ENCODE peak calls at places on chromosome 17, in nine cellular contexts. Z, X, K, V, M, H, T, L and D are unnamed samples.

GRCh38 chr17:50596191-50597037 is 35.9 kb downstream of the CACNA1G start:
- DNase-seq in X (no peak), L (no peak), T (no peak), V (no peak), H (peak), K (no peak), M (no peak), Z (no peak), D (no peak)

GRCh38 chr17:19410875-19411291 is at the start of gene RNF112:
- DNase-seq in Z (no peak), H (no peak), L (no peak), K (no peak), X (no peak), T (no peak), M (no peak), V (no peak), D (no peak)

GRCh38 chr17:752620-753219 is 656 bp upstream of the GEMIN4 start:
- DNase-seq in K (peak), X (no peak), H (no peak), T (peak), L (peak), M (peak), Z (no peak), V (peak), D (peak)

GRCh38 chr17:41615454-41615853 is 2.9 kb upstream of the KRT16 start:
- DNase-seq in K (no peak), V (no peak), L (no peak), T (peak), M (no peak), X (no peak), H (peak), Z (no peak), D (no peak)

GRCh38 chr17:72974605-72975232 is 117.8 kb downstream of the SLC39A11 start:
- DNase-seq in K (no peak), X (no peak), L (no peak), H (no peak), T (no peak), Z (peak), M (no peak), V (no peak), D (no peak)

GRCh38 chr17:8599351-8600011 is 31.0 kb downstream of the MYH10 start:
- DNase-seq in Z (no peak), K (no peak), L (no peak), H (no peak), M (no peak), T (no peak), V (no peak), X (no peak), D (no peak)

GRCh38 chr17:78517421-78517820 is 59.8 kb downstream of the DNAH17 start:
- DNase-seq in V (no peak), T (no peak), L (no peak), H (no peak), M (no peak), K (no peak), Z (no peak), X (no peak), D (no peak)

GRCh38 chr17:21039839-21040575 is 2.8 kb downstream of the USP22 start:
- DNase-seq in K (no peak), L (no peak), T (peak), H (no peak), V (no peak), Z (peak), M (peak), X (no peak), D (peak)

GRCh38 chr17:50184611-50185398 is 16.6 kb downstream of the COL1A1 start:
- DNase-seq in H (no peak), Z (no peak), M (no peak), K (no peak), X (no peak), T (no peak), L (peak), V (no peak), D (peak)

GRCh38 chr17:81418710-81419332 is 23.6 kb downstream of the BAHCC1 start:
- DNase-seq in V (no peak), K (no peak), X (no peak), L (no peak), T (no peak), M (no peak), Z (no peak), H (no peak), D (no peak)

GRCh38 chr17:81416612-81417011 is 21.4 kb downstream of the BAHCC1 start:
- DNase-seq in V (no peak), T (no peak), L (no peak), H (no peak), K (no peak), Z (no peak), X (no peak), M (no peak), D (no peak)

GRCh38 chr17:81419333-81419885 is 24.2 kb downstream of the BAHCC1 start:
- DNase-seq in H (no peak), V (peak), T (peak), L (peak), M (peak), K (peak), Z (no peak), X (no peak), D (no peak)

GRCh38 chr17:81417049-81417878 is 22.0 kb downstream of the BAHCC1 start:
- DNase-seq in T (no peak), Z (no peak), H (no peak), K (no peak), M (no peak), V (no peak), L (no peak), X (no peak), D (no peak)

GRCh38 chr17:81417879-81418709 is 22.8 kb downstream of the BAHCC1 start:
- DNase-seq in V (no peak), L (no peak), M (no peak), Z (no peak), T (no peak), K (no peak), X (no peak), H (no peak), D (no peak)
- TF ChIP-seq POLR2A in V (no peak), L (no peak), M (no peak), Z (no peak), T (no peak), K (no peak), X (no peak), H (no peak), D (no peak)

GRCh38 chr17:7327056-7327455 is 2.1 kb downstream of the NEURL4 start:
- DNase-seq in H (no peak), T (no peak), K (no peak), Z (no peak), X (no peak), M (no peak), L (no peak), V (no peak), D (no peak)

GRCh38 chr17:7324438-7324779 is 4.7 kb downstream of the NEURL4 start:
- DNase-seq in H (no peak), Z (no peak), M (no peak), V (no peak), K (no peak), L (no peak), X (no peak), T (no peak), D (no peak)

GRCh38 chr17:7326186-7326585 is 2.9 kb downstream of the NEURL4 start:
- DNase-seq in H (no peak), X (no peak), K (no peak), V (no peak), L (no peak), T (no peak), M (no peak), Z (no peak), D (no peak)

GRCh38 chr17:7323731-7324437 is 5.3 kb downstream of the NEURL4 start:
- DNase-seq in H (peak), K (peak), L (no peak), M (peak), V (peak), T (no peak), Z (no peak), X (no peak), D (peak)

DNA sequence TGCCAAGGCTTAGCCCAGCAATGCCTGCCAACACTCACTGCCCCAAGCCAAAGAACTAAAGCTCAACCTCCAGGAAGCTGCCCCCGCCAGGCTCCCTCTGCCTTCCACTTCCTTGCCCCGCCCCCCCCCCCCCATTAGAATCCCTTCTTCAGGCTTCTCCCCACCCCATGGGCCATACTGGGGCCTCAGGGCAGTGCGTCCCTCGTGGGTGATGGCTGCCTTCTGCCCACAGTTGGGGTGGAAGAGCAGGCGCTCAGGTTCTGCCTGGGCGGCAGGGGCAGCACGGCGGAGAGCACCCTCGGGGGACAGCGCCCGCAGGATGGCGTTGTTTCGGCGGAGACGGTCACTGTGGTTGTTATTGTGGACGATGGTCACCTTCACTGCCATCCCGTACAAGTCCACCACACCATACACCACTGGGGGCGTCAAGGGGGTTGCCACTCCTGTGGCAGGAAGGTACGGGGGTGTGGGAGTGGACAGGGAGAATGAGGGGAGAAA is 4.1 kb downstream of the NEURL4 start:
- DNase-seq in H (no peak), T (no peak), K (no peak), Z (no peak), V (no peak), X (no peak), L (no peak), M (no peak), D (no peak)
- H3K4me3 ChIP-seq in H (no peak), T (no peak), K (no peak), Z (no peak), V (no peak), X (no peak), L (no peak), M (no peak), D (no peak)

DNA sequence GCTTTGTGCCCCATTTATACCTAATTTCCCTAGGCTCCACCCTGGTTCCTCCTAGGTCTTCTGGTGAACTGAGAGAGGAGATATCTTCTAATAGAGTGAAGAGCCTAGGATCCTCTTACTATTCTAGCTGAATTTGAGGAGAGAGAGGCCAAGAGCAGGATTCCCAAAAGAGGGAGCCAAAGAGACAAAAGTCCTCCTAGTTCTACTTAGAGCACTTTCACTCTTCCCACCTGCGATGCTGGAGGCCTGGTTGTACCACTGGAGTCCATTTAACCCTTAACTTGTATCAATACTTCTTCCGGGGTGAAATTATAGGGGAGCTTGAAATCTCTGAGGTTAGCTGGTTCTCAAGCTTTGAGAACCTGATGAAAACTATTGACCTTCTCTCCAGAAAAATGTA is 3.4 kb upstream of the SSH2 start:
- DNase-seq in V (no peak), K (no peak), L (no peak), H (no peak), M (no peak), X (no peak), T (no peak), Z (peak), D (peak)
- TF ChIP-seq CTCF in V (no peak), K (no peak), L (no peak), H (no peak), M (peak), X (no peak), T (no peak), Z (peak), D (no peak)

GRCh38 chr17:57940653-57941329 is 14.4 kb downstream of the CUEDC1 start:
- DNase-seq in L (no peak), T (peak), Z (no peak), M (no peak), X (no peak), H (no peak), V (no peak), K (no peak), D (no peak)

GRCh38 chr17:57940217-57940616 is 15.0 kb downstream of the CUEDC1 start:
- DNase-seq in T (no peak), K (no peak), X (no peak), L (no peak), V (no peak), Z (no peak), M (no peak), H (no peak), D (no peak)

GRCh38 chr17:57938061-57938502 is 17.1 kb downstream of the CUEDC1 start:
- DNase-seq in T (no peak), L (no peak), H (no peak), Z (peak), V (no peak), X (no peak), K (no peak), M (no peak), D (no peak)

GRCh38 chr17:57941384-57942370 is 13.5 kb downstream of the CUEDC1 start:
- DNase-seq in T (no peak), Z (no peak), M (no peak), L (no peak), X (no peak), K (no peak), V (no peak), H (no peak), D (no peak)

DNA sequence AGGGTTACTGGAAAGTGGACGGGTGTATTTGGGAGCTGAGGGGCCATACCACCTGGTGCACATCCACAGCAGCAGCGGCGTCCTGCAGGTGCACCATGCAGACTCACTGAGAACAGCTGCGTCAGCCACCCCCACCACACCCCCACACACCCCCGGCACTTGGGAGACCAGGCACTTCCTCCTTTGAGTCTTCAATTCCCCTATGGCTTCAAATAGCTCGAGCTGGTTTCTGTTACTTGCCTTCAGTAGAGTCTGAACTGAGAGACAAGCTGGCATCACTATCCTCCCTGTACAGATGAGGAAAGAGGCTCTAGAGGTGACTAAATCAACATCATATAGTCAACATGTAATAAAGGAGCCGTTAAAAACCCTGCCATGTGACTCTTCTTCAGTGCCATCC is 15.4 kb downstream of the CUEDC1 start:
- DNase-seq in T (no peak), H (no peak), K (no peak), X (peak), Z (no peak), V (no peak), M (no peak), L (no peak), D (peak)
- TF ChIP-seq POLR2A in T (no peak), H (no peak), K (no peak), X (no peak), Z (no peak), V (no peak), M (no peak), L (no peak), D (no peak)

GRCh38 chr17:45430006-45430737 is 2.5 kb downstream of the ARHGAP27 start:
- DNase-seq in L (no peak), M (no peak), X (no peak), H (no peak), Z (no peak), K (no peak), V (no peak), T (no peak), D (no peak)
- H3K4me3 ChIP-seq in L (peak), M (no peak), X (peak), H (peak), Z (peak), K (peak), V (no peak), T (peak), D (no peak)

GRCh38 chr17:81305051-81305630 is 10.0 kb upstream of the SLC38A10 start:
- DNase-seq in H (no peak), K (no peak), V (no peak), L (no peak), X (no peak), Z (no peak), T (no peak), M (no peak), D (no peak)
- TF ChIP-seq CTCF in H (no peak), K (no peak), V (no peak), L (no peak), X (no peak), Z (no peak), T (no peak), M (no peak), D (no peak)

GRCh38 chr17:16286009-16286946 is 67.0 kb downstream of the CENPV start:
- DNase-seq in T (peak), K (peak), Z (peak), X (peak), V (peak), M (peak), L (peak), H (peak), D (peak)
- TF ChIP-seq POLR2A in T (no peak), K (no peak), Z (peak), X (no peak), V (peak), M (peak), L (no peak), H (no peak), D (peak)